ENCODE peak calls at places on chromosomes 16 and 17, in seven cellular contexts. E is GM12878, S is HepG2, Z is HCT116, H is H1, W is K562, Y is SK-N-SH. X is an unnamed sample.
A peak's percentile ranks its signal among the peaks of the same experiment; 100 is the strongest.

GRCh38 chr17:75774988-75775668 is 9.5 kb upstream of the UNK start:
- DNase-seq in E (no peak), S (no peak), Z (no peak), H (no peak), W (no peak), Y (peak; percentile 33), X (peak; percentile 33)

GRCh38 chr16:9647981-9648701 is 534.1 kb downstream of the GRIN2A start:
- DNase-seq in E (no peak), S (peak; percentile 57), Z (no peak), H (no peak), W (peak; percentile 32), Y (peak; percentile 33), X (peak; percentile 59)

GRCh38 chr16:85137323-85138072 is 25.2 kb upstream of the CIBAR2 start:
- DNase-seq in E (no peak), S (peak; percentile 87), Z (no peak), H (no peak), W (no peak), Y (peak; percentile 96), X (peak; percentile 71)

GRCh38 chr17:49748791-49749190 is 15.1 kb downstream of the FAM117A start:
- DNase-seq in E (peak; percentile 97), S (no peak), Z (no peak), H (no peak), W (no peak), Y (no peak), X (no peak)

GRCh38 chr16:30137897-30138296 is 14.9 kb upstream of the MAPK3 start:
- DNase-seq in E (no peak), S (no peak), Z (no peak), H (no peak), W (no peak), Y (peak; percentile 63), X (no peak)

GRCh38 chr17:51191895-51192294 is 25.7 kb downstream of the NME2 start:
- DNase-seq in E (no peak), S (no peak), Z (no peak), H (no peak), W (no peak), Y (no peak), X (no peak)

GRCh38 chr16:84907046-84907445 is 87.3 kb downstream of the CRISPLD2 start:
- DNase-seq in E (no peak), S (no peak), Z (no peak), H (no peak), W (no peak), Y (no peak), X (no peak)

GRCh38 chr17:55458977-55459376 is 37.3 kb upstream of the MMD start:
- DNase-seq in E (no peak), S (no peak), Z (peak; percentile 49), H (no peak), W (no peak), Y (no peak), X (no peak)

GRCh38 chr17:67800495-67800928 is 24.8 kb upstream of the BPTF start:
- DNase-seq in E (peak; percentile 59), S (peak; percentile 83), Z (peak; percentile 83), H (peak; percentile 59), W (peak; percentile 81), Y (peak; percentile 85), X (peak; percentile 64)

GRCh38 chr16:53893731-53894435 is 189.9 kb downstream of the FTO start:
- DNase-seq in E (no peak), S (no peak), Z (no peak), H (no peak), W (no peak), Y (no peak), X (no peak)

GRCh38 chr17:76709077-76709950 is 1.5 kb downstream of the MXRA7 start:
- DNase-seq in E (no peak), S (peak; percentile 41), Z (no peak), H (no peak), W (peak; percentile 51), Y (peak; percentile 82), X (no peak)

GRCh38 chr17:57609125-57609877 is 135.8 kb downstream of the CCDC182 start:
- DNase-seq in E (no peak), S (peak; percentile 96), Z (no peak), H (no peak), W (no peak), Y (no peak), X (peak; percentile 83)

GRCh38 chr17:59074494-59074893 is 32.2 kb downstream of the TRIM37 start:
- DNase-seq in E (no peak), S (no peak), Z (no peak), H (no peak), W (no peak), Y (no peak), X (no peak)

GRCh38 chr16:1430759-1431496 is at the start of gene PERCC1:
- DNase-seq in E (no peak), S (peak; percentile 87), Z (no peak), H (no peak), W (no peak), Y (peak; percentile 81), X (peak; percentile 93)

GRCh38 chr16:56269276-56269675 is 78.0 kb downstream of the GNAO1 start:
- DNase-seq in E (no peak), S (no peak), Z (no peak), H (no peak), W (no peak), Y (no peak), X (no peak)

GRCh38 chr17:48611681-48612455 is 1.1 kb upstream of the HOXB7 start:
- DNase-seq in E (no peak), S (no peak), Z (no peak), H (no peak), W (no peak), Y (no peak), X (no peak)

GRCh38 chr17:48612854-48613691 is 2.0 kb downstream of the HOXB8 start:
- DNase-seq in E (no peak), S (peak; percentile 15), Z (no peak), H (no peak), W (no peak), Y (peak; percentile 88), X (no peak)

GRCh38 chr17:48613862-48614694 is 1.0 kb downstream of the HOXB8 start:
- DNase-seq in E (no peak), S (no peak), Z (no peak), H (no peak), W (no peak), Y (no peak), X (no peak)

GRCh38 chr17:48611213-48611612 is 396 bp upstream of the HOXB7 start:
- DNase-seq in E (no peak), S (no peak), Z (no peak), H (no peak), W (no peak), Y (no peak), X (peak; percentile 60)

GRCh38 chr17:48612456-48612853 is 1.6 kb upstream of the HOXB7 start:
- DNase-seq in E (no peak), S (no peak), Z (no peak), H (no peak), W (no peak), Y (no peak), X (no peak)
- TF ChIP-seq JUND in E (no peak), S (no peak), Z (no peak), H (no peak), W (no peak), Y (no peak), X (no peak)

GRCh38 chr17:15007001-15007400 is 258.1 kb downstream of the PMP22 start:
- DNase-seq in E (no peak), S (no peak), Z (no peak), H (no peak), W (no peak), Y (no peak), X (no peak)
- TF ChIP-seq JUND in E (no peak), S (no peak), Z (no peak), H (no peak), W (no peak), Y (no peak), X (no peak)

GRCh38 chr17:44778656-44779210 is 19.9 kb downstream of the ADAM11 start:
- DNase-seq in E (no peak), S (no peak), Z (no peak), H (no peak), W (no peak), Y (no peak), X (no peak)

GRCh38 chr17:44780845-44781480 is 22.2 kb downstream of the ADAM11 start:
- DNase-seq in E (no peak), S (no peak), Z (no peak), H (no peak), W (no peak), Y (peak; percentile 9), X (no peak)

GRCh38 chr17:44780161-44780560 is 21.4 kb downstream of the ADAM11 start:
- DNase-seq in E (no peak), S (no peak), Z (no peak), H (no peak), W (no peak), Y (no peak), X (no peak)

GRCh38 chr17:44777394-44778348 is 18.9 kb downstream of the ADAM11 start:
- DNase-seq in E (no peak), S (no peak), Z (no peak), H (no peak), W (no peak), Y (peak; percentile 4), X (no peak)

DNA sequence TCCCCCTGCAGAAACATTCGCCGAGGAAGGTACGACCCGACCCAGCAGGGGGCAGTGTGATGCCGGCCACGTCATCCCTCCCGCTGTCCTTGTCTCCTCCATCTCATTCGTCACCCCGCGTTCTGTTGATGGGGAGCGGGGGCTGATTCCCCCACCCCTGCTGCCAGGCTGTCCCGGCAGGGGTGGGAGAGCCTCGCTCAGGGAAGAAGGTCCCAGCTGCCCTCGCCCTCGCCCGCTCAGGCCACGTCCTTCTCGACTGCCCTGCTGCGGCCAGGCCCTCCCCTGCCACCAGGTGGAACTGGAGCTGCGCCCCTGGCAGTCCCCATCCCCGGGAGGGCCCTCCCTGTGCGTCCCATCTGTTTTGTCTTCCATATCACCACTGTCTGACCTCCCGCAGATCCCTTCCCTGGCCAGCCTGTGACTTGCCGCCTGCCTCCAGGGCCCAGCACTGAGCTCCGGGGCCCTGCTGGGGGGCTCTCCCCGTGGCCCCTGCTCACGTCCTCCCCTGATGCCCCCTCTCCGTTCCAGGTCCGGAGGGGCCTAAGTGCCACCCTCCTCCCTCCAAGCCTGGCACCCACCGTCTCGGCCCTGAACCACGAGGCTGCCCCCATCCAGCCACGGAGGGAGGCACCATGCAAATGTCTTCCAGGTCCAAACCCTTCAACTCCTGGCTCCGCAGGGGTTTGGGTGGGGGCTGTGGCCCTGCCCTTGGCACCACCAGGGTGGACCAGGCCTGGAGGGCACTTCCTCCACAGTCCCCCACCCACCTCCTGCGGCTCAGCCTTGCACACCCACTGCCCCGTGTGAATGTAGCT is 20.6 kb downstream of the ADAM11 start:
- DNase-seq in E (peak; percentile 17), S (peak; percentile 66), Z (peak; percentile 33), H (peak; percentile 54), W (peak; percentile 84), Y (peak; percentile 91), X (peak; percentile 82)
- TF ChIP-seq JUND in E (peak; percentile 54), S (peak; percentile 82), Z (no peak), H (peak; percentile 75), W (peak; percentile 92), Y (no peak), X (no peak)

GRCh38 chr16:27485126-27485525 is 64.6 kb downstream of the GTF3C1 start:
- DNase-seq in E (no peak), S (no peak), Z (no peak), H (no peak), W (no peak), Y (no peak), X (no peak)

GRCh38 chr16:27483083-27483437 is 66.7 kb downstream of the GTF3C1 start:
- DNase-seq in E (no peak), S (no peak), Z (no peak), H (no peak), W (no peak), Y (no peak), X (no peak)

GRCh38 chr16:27485811-27486210 is 63.9 kb downstream of the GTF3C1 start:
- DNase-seq in E (no peak), S (no peak), Z (no peak), H (no peak), W (no peak), Y (no peak), X (no peak)

GRCh38 chr16:27482397-27483082 is 67.2 kb downstream of the GTF3C1 start:
- DNase-seq in E (no peak), S (no peak), Z (no peak), H (no peak), W (no peak), Y (no peak), X (no peak)

GRCh38 chr16:27483624-27484023 is 66.1 kb downstream of the GTF3C1 start:
- DNase-seq in E (no peak), S (no peak), Z (no peak), H (no peak), W (no peak), Y (no peak), X (no peak)
- TF ChIP-seq JUND in E (no peak), S (no peak), Z (no peak), H (no peak), W (no peak), Y (no peak), X (no peak)